ENCODE peak calls at places on chromosomes 5 and 9, in four cellular contexts. J is NB4, I is esophagus squamous epithelium, U is H7. W is an unnamed sample.

GRCh38 chr5:142316051-142316450 is 8.8 kb downstream of the SPRY4 start:
- DNase-seq in J (no peak), I (no peak), U (no peak), W (no peak)

GRCh38 chr9:82148849-82149544 is 160.4 kb downstream of the SPATA31D1 start:
- DNase-seq in J (no peak), I (no peak), U (no peak), W (no peak)

GRCh38 chr9:128528445-128529160 is 23.8 kb upstream of the SPTAN1 start:
- DNase-seq in J (no peak), I (no peak), U (no peak), W (no peak)

GRCh38 chr9:20570086-20570485 is 52.2 kb downstream of the MLLT3 start:
- DNase-seq in J (no peak), I (no peak), U (no peak), W (no peak)

GRCh38 chr5:74643160-74643562 is 2.6 kb upstream of the ENC1 start:
- DNase-seq in J (peak), I (no peak), U (no peak), W (no peak)

GRCh38 chr5:56456002-56456401 is 222.9 kb upstream of the ANKRD55 start:
- DNase-seq in J (no peak), I (no peak), U (no peak), W (no peak)

GRCh38 chr9:85276743-85277142 is 465.0 kb downstream of the AGTPBP1 start:
- DNase-seq in J (no peak), I (no peak), U (no peak), W (no peak)

GRCh38 chr5:126998201-126998631 is 32.1 kb downstream of the MARCHF3 start:
- DNase-seq in J (no peak), I (no peak), U (no peak), W (no peak)

GRCh38 chr5:174573210-174574014 is 151.0 kb upstream of the MSX2 start:
- DNase-seq in J (no peak), I (no peak), U (no peak), W (no peak)

GRCh38 chr5:14681236-14681752 is 16.8 kb downstream of the OTULIN start:
- DNase-seq in J (no peak), I (no peak), U (no peak), W (no peak)

GRCh38 chr5:142520885-142521284 is 165.0 kb downstream of the FGF1 start:
- DNase-seq in J (no peak), I (no peak), U (peak), W (no peak)

GRCh38 chr5:98769006-98769255 is 4.5 kb upstream of the RGMB start:
- DNase-seq in J (no peak), I (no peak), U (peak), W (no peak)

GRCh38 chr5:83277154-83277553 is 194.4 kb upstream of the VCAN start:
- DNase-seq in J (no peak), I (no peak), U (no peak), W (no peak)

W was measured in anterior cingulate cortex.